ENCODE peak calls at places on chromosomes 11 and 22, in four cellular contexts. I, U, N and G are unnamed samples.
A peak's percentile ranks its signal among the peaks of the same experiment; 100 is the strongest.

GRCh38 chr11:100404907-100405306 is 282.2 kb upstream of the ARHGAP42 start:
- DNase-seq in I (no peak), U (no peak), N (no peak), G (no peak)

GRCh38 chr11:14235701-14236100 is 123.3 kb downstream of the RRAS2 start:
- DNase-seq in I (no peak), U (no peak), N (no peak), G (no peak)

GRCh38 chr22:39653787-39654077 is 83.2 kb downstream of the CACNA1I start:
- DNase-seq in I (no peak), U (no peak), N (no peak), G (no peak)

GRCh38 chr11:125070699-125071254 is 7.7 kb downstream of the SLC37A2 start:
- DNase-seq in I (no peak), U (no peak), N (peak; percentile 80), G (peak; percentile 95)

GRCh38 chr11:120128392-120129172 is 9.3 kb downstream of the TRIM29 start:
- DNase-seq in I (no peak), U (no peak), N (peak; percentile 82), G (no peak)

GRCh38 chr11:36253238-36253637 is 36.0 kb downstream of the COMMD9 start:
- DNase-seq in I (no peak), U (no peak), N (no peak), G (no peak)

GRCh38 chr11:133835258-133836075 is 9.8 kb downstream of the SPATA19 start:
- DNase-seq in I (peak; percentile 33), U (peak; percentile 68), N (no peak), G (peak; percentile 50)

GRCh38 chr11:55658608-55659007 is 3.4 kb upstream of the OR4C6 start:
- DNase-seq in I (no peak), U (no peak), N (no peak), G (no peak)

GRCh38 chr11:111419641-111420327 is 40.7 kb upstream of the POU2AF1 start:
- DNase-seq in I (no peak), U (no peak), N (no peak), G (no peak)

GRCh38 chr11:46346886-46347636 is at the start of gene DGKZ:
- DNase-seq in I (peak; percentile 95), U (peak; percentile 84), N (peak; percentile 95), G (peak; percentile 54)

GRCh38 chr22:23698094-23698493 is 7.3 kb downstream of the RGL4 start:
- DNase-seq in I (no peak), U (no peak), N (no peak), G (no peak)

GRCh38 chr11:36037031-36037430 is 93.2 kb downstream of the LDLRAD3 start:
- DNase-seq in I (no peak), U (no peak), N (peak; percentile 86), G (no peak)

GRCh38 chr22:25113316-25113721 is 86.3 kb upstream of the CRYBB3 start:
- DNase-seq in I (no peak), U (no peak), N (peak; percentile 89), G (no peak)

GRCh38 chr11:36431429-36432092 is 78.5 kb downstream of the TRAF6 start:
- DNase-seq in I (no peak), U (no peak), N (no peak), G (no peak)

GRCh38 chr11:94315664-94316063 is 11.3 kb downstream of the IZUMO1R start:
- DNase-seq in I (no peak), U (no peak), N (no peak), G (no peak)

GRCh38 chr11:100681064-100681502 is 6.0 kb upstream of the ARHGAP42 start:
- DNase-seq in I (no peak), U (peak; percentile 57), N (no peak), G (peak; percentile 80)

GRCh38 chr11:47943721-47944554 is 36.4 kb upstream of the PTPRJ start:
- DNase-seq in I (no peak), U (no peak), N (no peak), G (no peak)

GRCh38 chr11:39541945-39542351 is 1917.5 kb downstream of the LRRC4C start:
- DNase-seq in I (no peak), U (no peak), N (peak; percentile 57), G (no peak)

GRCh38 chr11:82003671-82004148 is 730.0 kb downstream of the FAM181B start:
- DNase-seq in I (no peak), U (no peak), N (no peak), G (no peak)

GRCh38 chr22:22882033-22882717 is 5.4 kb upstream of the IGLL5 start:
- DNase-seq in I (no peak), U (no peak), N (peak; percentile 34), G (no peak)